ENCODE peak calls at places on chromosomes 5 and 9, in eight cellular contexts. O, N, B, Y, E, X, W and G are unnamed samples.

GRCh38 chr9:78685471-78685870 is 388.5 kb downstream of the PSAT1 start:
- DNase-seq in O (no peak), N (no peak), B (peak; percentile 1), Y (no peak), E (no peak), X (no peak), W (no peak), G (peak; percentile 26)

GRCh38 chr9:131524578-131525315 is 6.3 kb downstream of the UCK1 start:
- DNase-seq in O (no peak), N (no peak), B (no peak), Y (no peak), E (peak; percentile 10), X (no peak), W (no peak), G (no peak)

GRCh38 chr5:125660231-125660895 is 762.8 kb upstream of the GRAMD2B start:
- DNase-seq in O (no peak), N (no peak), B (no peak), Y (peak; percentile 39), E (no peak), X (no peak), W (peak; percentile 42), G (peak; percentile 30)

GRCh38 chr5:56288880-56289601 is 55.9 kb upstream of the ANKRD55 start:
- DNase-seq in O (no peak), N (no peak), B (no peak), Y (no peak), E (no peak), X (no peak), W (no peak), G (no peak)

GRCh38 chr5:172870807-172871431 is 36.9 kb downstream of the ERGIC1 start:
- DNase-seq in O (no peak), N (no peak), B (peak; percentile 53), Y (peak; percentile 87), E (no peak), X (peak; percentile 49), W (no peak), G (no peak)

GRCh38 chr9:93828331-93829097 is 126.6 kb downstream of the BARX1 start:
- DNase-seq in O (no peak), N (no peak), B (no peak), Y (no peak), E (peak; percentile 5), X (no peak), W (no peak), G (no peak)

GRCh38 chr5:82314964-82315728 is 37.0 kb upstream of the RPS23 start:
- DNase-seq in O (no peak), N (no peak), B (no peak), Y (no peak), E (no peak), X (no peak), W (peak; percentile 52), G (peak; percentile 85)

GRCh38 chr5:32276173-32276853 is 36.4 kb downstream of the MTMR12 start:
- DNase-seq in O (no peak), N (no peak), B (no peak), Y (peak; percentile 68), E (peak; percentile 59), X (no peak), W (peak; percentile 70), G (peak; percentile 62)

GRCh38 chr5:57009811-57010210 is 57.9 kb upstream of the MIER3 start:
- DNase-seq in O (no peak), N (no peak), B (no peak), Y (no peak), E (no peak), X (no peak), W (no peak), G (no peak)

GRCh38 chr5:168747987-168748777 is 169.0 kb upstream of the PANK3 start:
- DNase-seq in O (no peak), N (no peak), B (peak; percentile 63), Y (peak; percentile 25), E (peak; percentile 76), X (no peak), W (no peak), G (no peak)

GRCh38 chr5:16736158-16736994 is 119.6 kb upstream of the RETREG1 start:
- DNase-seq in O (peak; percentile 76), N (no peak), B (peak; percentile 46), Y (peak; percentile 75), E (no peak), X (no peak), W (peak; percentile 86), G (peak; percentile 73)

GRCh38 chr9:124671861-124672260 is 99.2 kb downstream of the NR6A1 start:
- DNase-seq in O (no peak), N (no peak), B (no peak), Y (no peak), E (no peak), X (no peak), W (no peak), G (no peak)

GRCh38 chr9:3177921-3178320 is 334.0 kb upstream of the PUM3 start:
- DNase-seq in O (no peak), N (no peak), B (no peak), Y (peak; percentile 46), E (no peak), X (no peak), W (peak; percentile 11), G (no peak)

GRCh38 chr9:3179716-3180115 is 335.8 kb upstream of the PUM3 start:
- DNase-seq in O (no peak), N (no peak), B (no peak), Y (peak; percentile 5), E (no peak), X (no peak), W (peak; percentile 20), G (no peak)

GRCh38 chr9:3177362-3177761 is 333.5 kb upstream of the PUM3 start:
- DNase-seq in O (no peak), N (no peak), B (no peak), Y (no peak), E (no peak), X (no peak), W (no peak), G (no peak)

GRCh38 chr9:3180696-3181048 is 336.8 kb upstream of the PUM3 start:
- DNase-seq in O (no peak), N (no peak), B (no peak), Y (no peak), E (no peak), X (no peak), W (no peak), G (no peak)

GRCh38 chr9:3181049-3181953 is 337.4 kb upstream of the PUM3 start:
- DNase-seq in O (no peak), N (no peak), B (peak; percentile 26), Y (peak; percentile 15), E (peak; percentile 35), X (peak; percentile 65), W (peak; percentile 7), G (no peak)
- TF ChIP-seq CTCF in O (no peak), N (no peak), B (peak; percentile 70), Y (no peak), E (no peak), X (peak; percentile 17), W (peak; percentile 13), G (no peak)

GRCh38 chr5:67092447-67093023 is 104.1 kb downstream of the CD180 start:
- DNase-seq in O (no peak), N (no peak), B (no peak), Y (peak; percentile 30), E (no peak), X (no peak), W (peak; percentile 54), G (no peak)

GRCh38 chr5:67090040-67090439 is 106.6 kb downstream of the CD180 start:
- DNase-seq in O (no peak), N (no peak), B (no peak), Y (no peak), E (no peak), X (no peak), W (no peak), G (no peak)

GRCh38 chr5:67085616-67086015 is 111.0 kb downstream of the CD180 start:
- DNase-seq in O (no peak), N (no peak), B (no peak), Y (no peak), E (no peak), X (no peak), W (no peak), G (no peak)

GRCh38 chr5:67090593-67090992 is 106.0 kb downstream of the CD180 start:
- DNase-seq in O (no peak), N (no peak), B (no peak), Y (peak; percentile 29), E (no peak), X (no peak), W (no peak), G (no peak)

GRCh38 chr5:67089200-67089725 is 107.3 kb downstream of the CD180 start:
- DNase-seq in O (no peak), N (no peak), B (no peak), Y (peak; percentile 52), E (no peak), X (no peak), W (peak; percentile 22), G (peak; percentile 58)
- TF ChIP-seq CTCF in O (no peak), N (no peak), B (no peak), Y (no peak), E (no peak), X (no peak), W (no peak), G (no peak)

GRCh38 chr9:132802121-132802795 is 75.8 kb downstream of the AK8 start:
- DNase-seq in O (no peak), N (no peak), B (no peak), Y (no peak), E (no peak), X (no peak), W (no peak), G (no peak)

GRCh38 chr9:132798817-132799790 is 79.0 kb downstream of the AK8 start:
- DNase-seq in O (peak; percentile 62), N (no peak), B (no peak), Y (no peak), E (no peak), X (no peak), W (peak; percentile 6), G (no peak)

GRCh38 chr9:132797861-132798659 is 80.0 kb downstream of the AK8 start:
- DNase-seq in O (no peak), N (no peak), B (no peak), Y (peak; percentile 5), E (no peak), X (no peak), W (peak; percentile 43), G (no peak)

GRCh38 chr9:132801659-132802058 is 76.4 kb downstream of the AK8 start:
- DNase-seq in O (no peak), N (no peak), B (no peak), Y (no peak), E (no peak), X (no peak), W (no peak), G (no peak)

DNA sequence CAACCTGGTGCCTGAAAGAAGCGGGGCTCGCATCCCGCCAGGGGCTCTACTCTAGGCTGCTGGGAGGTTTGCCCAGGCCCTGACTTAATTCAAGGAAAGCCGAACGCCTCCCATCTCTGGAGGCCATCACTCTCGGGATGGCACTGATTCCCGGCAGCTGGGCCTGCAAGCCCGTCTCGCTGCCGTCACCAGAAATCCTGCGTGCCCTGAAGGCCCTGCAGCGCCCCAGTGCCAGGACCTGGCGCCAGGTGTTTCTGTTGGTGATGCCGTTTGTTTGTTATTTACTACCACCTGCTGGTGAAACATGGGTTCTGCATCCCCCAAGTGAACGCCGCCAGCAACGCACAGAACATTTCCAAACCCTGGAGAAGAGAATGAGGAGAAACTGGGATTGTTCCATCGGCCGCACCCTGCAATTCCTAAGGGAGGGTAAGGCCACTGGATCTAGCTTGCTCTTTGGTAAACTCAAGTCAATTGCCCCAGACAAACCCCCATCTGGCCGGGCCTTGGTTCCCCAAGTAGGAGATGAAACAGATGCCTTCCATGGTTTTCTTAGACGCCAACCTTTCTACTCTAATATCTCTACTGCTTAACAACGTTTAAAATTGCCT is 77.9 kb downstream of the AK8 start:
- DNase-seq in O (peak; percentile 81), N (peak; percentile 28), B (peak; percentile 55), Y (peak; percentile 75), E (peak; percentile 75), X (peak; percentile 84), W (peak; percentile 70), G (peak; percentile 10)
- TF ChIP-seq CTCF in O (peak; percentile 79), N (peak; percentile 92), B (peak; percentile 93), Y (peak; percentile 81), E (peak; percentile 78), X (peak; percentile 97), W (peak; percentile 84), G (peak; percentile 76)

GRCh38 chr9:35096035-35096849 is at the start of gene PIGO:
- DNase-seq in O (peak; percentile 89), N (peak; percentile 58), B (peak; percentile 82), Y (peak; percentile 82), E (peak; percentile 89), X (peak; percentile 90), W (peak; percentile 75), G (peak; percentile 64)
- TF ChIP-seq CTCF in O (peak; percentile 77), N (peak; percentile 75), B (peak; percentile 80), Y (peak; percentile 96), E (peak; percentile 85), X (peak; percentile 63), W (peak; percentile 93), G (peak; percentile 58)